ENCODE peak calls at places on chromosomes 6 and 20, in seven cellular contexts. One of them, this sample, is unnamed.

GRCh38 chr20:23160536-23161243 is 74.6 kb upstream of the CD93 start:
- DNase-seq in kidney: no peak
- DNase-seq in brain microvascular endothelial cell: no peak
- DNase-seq in GM23338: peak; percentile 59
- DNase-seq in stomach: peak; percentile 19
- DNase-seq in CD8-positive, alpha-beta T cell: no peak
- DNase-seq in heart right ventricle: no peak
- DNase-seq in this sample: no peak

GRCh38 chr20:9409981-9410380 is 104.4 kb upstream of the LAMP5 start:
- DNase-seq in kidney: no peak
- DNase-seq in brain microvascular endothelial cell: peak; percentile 81
- DNase-seq in GM23338: no peak
- DNase-seq in stomach: no peak
- DNase-seq in CD8-positive, alpha-beta T cell: no peak
- DNase-seq in heart right ventricle: no peak
- DNase-seq in this sample: no peak

GRCh38 chr20:62728028-62728780 is 19.6 kb downstream of the NTSR1 start:
- DNase-seq in kidney: peak; percentile 45
- DNase-seq in brain microvascular endothelial cell: no peak
- DNase-seq in GM23338: no peak
- DNase-seq in stomach: no peak
- DNase-seq in CD8-positive, alpha-beta T cell: no peak
- DNase-seq in heart right ventricle: no peak
- DNase-seq in this sample: no peak

GRCh38 chr20:63453029-63453523 is 19.4 kb downstream of the KCNQ2 start:
- DNase-seq in kidney: no peak
- DNase-seq in brain microvascular endothelial cell: no peak
- DNase-seq in GM23338: peak; percentile 48
- DNase-seq in stomach: no peak
- DNase-seq in CD8-positive, alpha-beta T cell: no peak
- DNase-seq in heart right ventricle: no peak
- DNase-seq in this sample: no peak

GRCh38 chr6:122008105-122009100 is 391.0 kb upstream of the HSF2 start:
- DNase-seq in kidney: no peak
- DNase-seq in brain microvascular endothelial cell: peak; percentile 48
- DNase-seq in GM23338: peak; percentile 16
- DNase-seq in stomach: no peak
- DNase-seq in CD8-positive, alpha-beta T cell: no peak
- DNase-seq in heart right ventricle: peak; percentile 66
- DNase-seq in this sample: no peak

GRCh38 chr6:79713701-79714322 is 82.7 kb downstream of the SH3BGRL2 start:
- DNase-seq in kidney: no peak
- DNase-seq in brain microvascular endothelial cell: peak; percentile 52
- DNase-seq in GM23338: peak; percentile 78
- DNase-seq in stomach: peak; percentile 35
- DNase-seq in CD8-positive, alpha-beta T cell: peak; percentile 32
- DNase-seq in heart right ventricle: peak; percentile 52
- DNase-seq in this sample: no peak

GRCh38 chr20:45462711-45463110 is 6.8 kb upstream of the WFDC2 start:
- DNase-seq in kidney: no peak
- DNase-seq in brain microvascular endothelial cell: no peak
- DNase-seq in GM23338: no peak
- DNase-seq in stomach: no peak
- DNase-seq in CD8-positive, alpha-beta T cell: no peak
- DNase-seq in heart right ventricle: no peak
- DNase-seq in this sample: no peak

GRCh38 chr20:53890434-53891305 is 179.7 kb downstream of the BCAS1 start:
- DNase-seq in kidney: no peak
- DNase-seq in brain microvascular endothelial cell: no peak
- DNase-seq in GM23338: no peak
- DNase-seq in stomach: no peak
- DNase-seq in CD8-positive, alpha-beta T cell: no peak
- DNase-seq in heart right ventricle: no peak
- DNase-seq in this sample: no peak

GRCh38 chr6:45738057-45738455 is 277.6 kb downstream of the CLIC5 start:
- DNase-seq in kidney: no peak
- DNase-seq in brain microvascular endothelial cell: no peak
- DNase-seq in GM23338: no peak
- DNase-seq in stomach: no peak
- DNase-seq in CD8-positive, alpha-beta T cell: no peak
- DNase-seq in heart right ventricle: no peak
- DNase-seq in this sample: no peak

GRCh38 chr6:49526598-49526997 is 23.9 kb upstream of the C6orf141 start:
- DNase-seq in kidney: no peak
- DNase-seq in brain microvascular endothelial cell: no peak
- DNase-seq in GM23338: peak; percentile 2
- DNase-seq in stomach: no peak
- DNase-seq in CD8-positive, alpha-beta T cell: no peak
- DNase-seq in heart right ventricle: no peak
- DNase-seq in this sample: no peak

GRCh38 chr6:108942556-108943492 is 94.6 kb downstream of the ARMC2 start:
- DNase-seq in kidney: no peak
- DNase-seq in brain microvascular endothelial cell: no peak
- DNase-seq in GM23338: no peak
- DNase-seq in stomach: no peak
- DNase-seq in CD8-positive, alpha-beta T cell: peak; percentile 52
- DNase-seq in heart right ventricle: no peak
- DNase-seq in this sample: no peak

GRCh38 chr6:26215200-26216014 is 128.2 kb downstream of the HFE start:
- DNase-seq in kidney: no peak
- DNase-seq in brain microvascular endothelial cell: no peak
- DNase-seq in GM23338: peak; percentile 59
- DNase-seq in stomach: no peak
- DNase-seq in CD8-positive, alpha-beta T cell: no peak
- DNase-seq in heart right ventricle: no peak
- DNase-seq in this sample: no peak

GRCh38 chr6:34232901-34233300 is 3.8 kb upstream of the HMGA1 start:
- DNase-seq in kidney: peak; percentile 42
- DNase-seq in brain microvascular endothelial cell: no peak
- DNase-seq in GM23338: no peak
- DNase-seq in stomach: no peak
- DNase-seq in CD8-positive, alpha-beta T cell: no peak
- DNase-seq in heart right ventricle: no peak
- DNase-seq in this sample: no peak

GRCh38 chr20:5268449-5268848 is 48.3 kb downstream of the PROKR2 start:
- DNase-seq in kidney: no peak
- DNase-seq in brain microvascular endothelial cell: no peak
- DNase-seq in GM23338: no peak
- DNase-seq in stomach: no peak
- DNase-seq in CD8-positive, alpha-beta T cell: no peak
- DNase-seq in heart right ventricle: no peak
- DNase-seq in this sample: no peak

GRCh38 chr6:101117397-101118185 is 236.5 kb upstream of the ASCC3 start:
- DNase-seq in kidney: peak; percentile 71
- DNase-seq in brain microvascular endothelial cell: no peak
- DNase-seq in GM23338: peak; percentile 71
- DNase-seq in stomach: no peak
- DNase-seq in CD8-positive, alpha-beta T cell: no peak
- DNase-seq in heart right ventricle: no peak
- DNase-seq in this sample: no peak

GRCh38 chr6:129133770-129134192 is 250.8 kb downstream of the LAMA2 start:
- DNase-seq in kidney: no peak
- DNase-seq in brain microvascular endothelial cell: peak; percentile 43
- DNase-seq in GM23338: no peak
- DNase-seq in stomach: no peak
- DNase-seq in CD8-positive, alpha-beta T cell: no peak
- DNase-seq in heart right ventricle: peak; percentile 10
- DNase-seq in this sample: no peak
- H3K27ac ChIP-seq in kidney: no peak overlapping the region
- H3K27ac ChIP-seq in brain microvascular endothelial cell: no peak overlapping the region
- H3K27ac ChIP-seq in GM23338: no peak overlapping the region
- H3K27ac ChIP-seq in stomach: peak overlapping the region; percentile 56
- H3K27ac ChIP-seq in CD8-positive, alpha-beta T cell: no peak overlapping the region
- H3K27ac ChIP-seq in heart right ventricle: peak overlapping the region; percentile 75
- H3K27ac ChIP-seq in this sample: peak overlapping the region; percentile 24

GRCh38 chr6:14540859-14541540 is 423.4 kb downstream of the CD83 start:
- DNase-seq in kidney: no peak
- DNase-seq in brain microvascular endothelial cell: no peak
- DNase-seq in GM23338: peak; percentile 35
- DNase-seq in stomach: no peak
- DNase-seq in CD8-positive, alpha-beta T cell: no peak
- DNase-seq in heart right ventricle: no peak
- DNase-seq in this sample: no peak

GRCh38 chr6:14544689-14545088 is 427.1 kb downstream of the CD83 start:
- DNase-seq in kidney: no peak
- DNase-seq in brain microvascular endothelial cell: no peak
- DNase-seq in GM23338: peak; percentile 14
- DNase-seq in stomach: no peak
- DNase-seq in CD8-positive, alpha-beta T cell: no peak
- DNase-seq in heart right ventricle: no peak
- DNase-seq in this sample: no peak

GRCh38 chr6:14543971-14544620 is 426.5 kb downstream of the CD83 start:
- DNase-seq in kidney: no peak
- DNase-seq in brain microvascular endothelial cell: no peak
- DNase-seq in GM23338: no peak
- DNase-seq in stomach: no peak
- DNase-seq in CD8-positive, alpha-beta T cell: no peak
- DNase-seq in heart right ventricle: no peak
- DNase-seq in this sample: no peak

GRCh38 chr6:14540276-14540675 is 422.7 kb downstream of the CD83 start:
- DNase-seq in kidney: no peak
- DNase-seq in brain microvascular endothelial cell: peak; percentile 4
- DNase-seq in GM23338: no peak
- DNase-seq in stomach: peak; percentile 78
- DNase-seq in CD8-positive, alpha-beta T cell: no peak
- DNase-seq in heart right ventricle: no peak
- DNase-seq in this sample: no peak

DNA sequence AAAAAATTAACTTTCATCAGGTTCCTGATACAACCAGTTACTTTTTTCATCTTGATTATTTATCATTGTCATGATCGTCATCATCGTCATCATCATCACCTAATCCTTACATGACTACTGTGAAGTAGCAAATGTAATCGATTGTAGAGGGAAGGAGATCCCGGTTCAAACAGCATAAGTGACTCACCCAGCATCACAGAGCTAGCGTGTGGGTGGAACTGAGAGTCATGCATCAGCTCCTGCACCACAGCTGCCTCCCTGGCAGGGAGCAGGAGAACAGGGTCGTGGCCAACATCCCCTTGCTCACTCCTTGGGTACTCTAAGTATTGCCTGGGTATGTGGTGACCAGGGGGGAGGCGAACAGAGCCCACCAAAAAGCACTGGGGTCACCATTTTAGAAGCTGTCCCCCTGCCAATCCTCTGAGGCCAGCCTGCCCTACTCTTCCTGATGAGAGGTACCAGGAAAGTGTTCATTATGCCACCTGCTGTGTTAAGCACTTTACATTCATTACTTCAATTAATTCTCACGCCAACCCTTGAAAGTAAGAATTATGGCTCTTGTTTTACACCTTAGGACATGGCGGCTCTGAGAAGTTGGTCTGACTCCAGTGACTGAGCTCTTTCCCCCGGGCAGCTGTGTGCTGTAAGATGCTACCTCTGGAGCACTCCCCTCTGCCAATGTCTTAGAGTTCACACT is 425.2 kb downstream of the CD83 start:
- DNase-seq in kidney: no peak
- DNase-seq in brain microvascular endothelial cell: peak; percentile 76
- DNase-seq in GM23338: no peak
- DNase-seq in stomach: no peak
- DNase-seq in CD8-positive, alpha-beta T cell: no peak
- DNase-seq in heart right ventricle: no peak
- DNase-seq in this sample: peak; percentile 79
- H3K4me3 ChIP-seq in kidney: no peak overlapping the region
- H3K4me3 ChIP-seq in brain microvascular endothelial cell: no peak overlapping the region
- H3K4me3 ChIP-seq in GM23338: no peak overlapping the region
- H3K4me3 ChIP-seq in stomach: no peak overlapping the region
- H3K4me3 ChIP-seq in CD8-positive, alpha-beta T cell: no peak overlapping the region
- H3K4me3 ChIP-seq in heart right ventricle: no peak overlapping the region
- H3K4me3 ChIP-seq in this sample: no peak overlapping the region

DNA sequence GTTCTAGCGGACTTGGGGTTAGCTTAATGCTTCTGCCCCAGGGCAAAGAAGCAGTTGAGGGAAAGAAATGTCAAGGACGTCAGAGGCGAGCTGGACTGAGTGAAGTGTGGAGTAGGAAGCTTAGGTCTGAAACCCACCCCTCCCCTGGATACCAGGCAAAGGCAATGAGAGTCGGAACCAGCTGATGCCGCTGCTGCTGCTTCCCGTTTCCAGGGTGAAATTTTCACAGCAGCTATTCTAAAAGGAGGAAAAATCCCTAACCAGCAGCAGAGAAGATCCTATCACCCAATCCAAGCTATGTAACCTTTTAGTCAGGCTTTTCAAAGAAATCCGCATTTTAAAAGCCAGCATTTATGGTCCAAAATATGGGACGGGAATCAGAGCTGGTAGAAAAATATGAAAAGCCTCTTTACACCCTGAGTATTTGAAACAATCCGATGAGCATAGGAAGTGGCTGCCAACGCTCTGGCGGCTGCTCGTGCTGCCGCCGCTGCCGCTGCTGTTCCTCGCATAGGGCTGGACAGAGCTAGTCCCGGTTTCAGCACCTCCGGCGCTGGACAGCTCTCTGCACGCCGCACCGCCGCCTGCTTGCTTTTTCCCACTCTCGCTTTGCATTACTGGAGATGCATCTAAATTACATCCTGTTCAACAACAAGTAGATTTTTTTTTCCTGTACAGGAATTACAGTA is 564.2 kb downstream of the LMBRD1 start:
- DNase-seq in kidney: peak; percentile 82
- DNase-seq in brain microvascular endothelial cell: peak; percentile 71
- DNase-seq in GM23338: peak; percentile 91
- DNase-seq in stomach: peak; percentile 53
- DNase-seq in CD8-positive, alpha-beta T cell: no peak
- DNase-seq in heart right ventricle: peak; percentile 77
- DNase-seq in this sample: peak; percentile 74
- TF ChIP-seq CTCF in kidney: no peak
- TF ChIP-seq CTCF in brain microvascular endothelial cell: peak; percentile 7
- TF ChIP-seq CTCF in GM23338: no peak
- TF ChIP-seq CTCF in stomach: no peak
- TF ChIP-seq CTCF in CD8-positive, alpha-beta T cell: no peak
- TF ChIP-seq CTCF in heart right ventricle: no peak
- TF ChIP-seq CTCF in this sample: peak; percentile 33

GRCh38 chr6:44668391-44668930 is 281.0 kb downstream of the CDC5L start:
- DNase-seq in kidney: no peak
- DNase-seq in brain microvascular endothelial cell: no peak
- DNase-seq in GM23338: no peak
- DNase-seq in stomach: no peak
- DNase-seq in CD8-positive, alpha-beta T cell: no peak
- DNase-seq in heart right ventricle: no peak
- DNase-seq in this sample: no peak
- H3K27ac ChIP-seq in kidney: no peak overlapping the region
- H3K27ac ChIP-seq in brain microvascular endothelial cell: no peak overlapping the region
- H3K27ac ChIP-seq in GM23338: no peak overlapping the region
- H3K27ac ChIP-seq in stomach: no peak overlapping the region
- H3K27ac ChIP-seq in CD8-positive, alpha-beta T cell: no peak overlapping the region
- H3K27ac ChIP-seq in heart right ventricle: no peak overlapping the region
- H3K27ac ChIP-seq in this sample: no peak overlapping the region

GRCh38 chr6:35719830-35720733 is 16.8 kb upstream of the ARMC12 start:
- DNase-seq in kidney: peak; percentile 86
- DNase-seq in brain microvascular endothelial cell: peak; percentile 33
- DNase-seq in GM23338: peak; percentile 58
- DNase-seq in stomach: no peak
- DNase-seq in CD8-positive, alpha-beta T cell: no peak
- DNase-seq in heart right ventricle: peak; percentile 52
- DNase-seq in this sample: peak; percentile 29
- H3K4me3 ChIP-seq in kidney: peak overlapping the region; percentile 26
- H3K4me3 ChIP-seq in brain microvascular endothelial cell: peak overlapping the region; percentile 42
- H3K4me3 ChIP-seq in GM23338: peak overlapping the region; percentile 29
- H3K4me3 ChIP-seq in stomach: peak overlapping the region; percentile 17
- H3K4me3 ChIP-seq in CD8-positive, alpha-beta T cell: peak overlapping the region; percentile 44
- H3K4me3 ChIP-seq in heart right ventricle: peak overlapping the region; percentile 41
- H3K4me3 ChIP-seq in this sample: peak overlapping the region; percentile 48